ENCODE peak calls at places on chromosomes 16 and 17, in four cellular contexts. Z, P, O and N are unnamed samples.

GRCh38 chr16:10749680-10750035 is 6.0 kb downstream of the NUBP1 start:
- DNase-seq in O (no peak), P (no peak), Z (no peak), N (no peak)

GRCh38 chr17:57927048-57927723 is 28.0 kb downstream of the CUEDC1 start:
- DNase-seq in O (no peak), P (no peak), Z (no peak), N (peak)

GRCh38 chr16:82177555-82177954 is 7.5 kb upstream of the MPHOSPH6 start:
- DNase-seq in P (no peak), O (no peak), Z (no peak), N (no peak)

GRCh38 chr17:37177234-37177633 is 198.6 kb upstream of the C17orf78 start:
- DNase-seq in O (no peak), Z (no peak), P (no peak), N (no peak)

GRCh38 chr17:82035488-82035887 is 2.0 kb downstream of the DCXR start:
- DNase-seq in O (no peak), Z (no peak), P (no peak), N (no peak)

GRCh38 chr16:26454102-26454501 is 612.6 kb upstream of the C16orf82 start:
- DNase-seq in P (no peak), Z (no peak), O (no peak), N (no peak)

GRCh38 chr16:68468849-68469248 is 20.5 kb upstream of the SMPD3 start:
- DNase-seq in P (no peak), Z (no peak), O (no peak), N (no peak)

GRCh38 chr16:28193530-28194423 is 18.0 kb downstream of the XPO6 start:
- DNase-seq in P (no peak), Z (no peak), O (no peak), N (no peak)

GRCh38 chr16:66474750-66475199 is 47.7 kb downstream of the BEAN1 start:
- DNase-seq in P (no peak), Z (peak), O (no peak), N (no peak)

GRCh38 chr17:69326302-69327059 is 452 bp downstream of the ABCA5 start:
- DNase-seq in Z (no peak), P (no peak), O (peak), N (no peak)

GRCh38 chr16:70571623-70572022 is 48.0 kb downstream of the SF3B3 start:
- DNase-seq in O (no peak), Z (no peak), P (no peak), N (no peak)

GRCh38 chr16:75402174-75402820 is 31.0 kb downstream of the CFDP1 start:
- DNase-seq in O (no peak), P (no peak), Z (no peak), N (no peak)

GRCh38 chr16:87318158-87318644 is 1.0 kb upstream of the C16orf95 start:
- DNase-seq in Z (no peak), O (peak), P (peak), N (no peak)

GRCh38 chr17:81254955-81255717 is 16.0 kb downstream of the NDUFAF8 start:
- DNase-seq in O (peak), Z (no peak), P (peak), N (no peak)

GRCh38 chr17:36575028-36575427 is 16.7 kb upstream of the DHRS11 start:
- DNase-seq in P (no peak), Z (no peak), O (no peak), N (no peak)

GRCh38 chr16:19136549-19137196 is 22.9 kb downstream of the ITPRIPL2 start:
- DNase-seq in P (no peak), O (no peak), Z (no peak), N (peak)

GRCh38 chr16:526181-527014 is 1.1 kb upstream of the CAPN15 start:
- DNase-seq in P (peak), Z (no peak), O (no peak), N (no peak)

GRCh38 chr16:9090101-9090959 is 1.1 kb upstream of the HAPSTR1 start:
- DNase-seq in Z (no peak), O (no peak), P (peak), N (peak)

GRCh38 chr17:42843358-42843934 is 934 bp upstream of the AOC2 start:
- DNase-seq in O (peak), Z (no peak), P (peak), N (peak)

GRCh38 chr16:11666108-11667055 is 1.9 kb upstream of the SNN start:
- DNase-seq in Z (no peak), P (no peak), O (no peak), N (no peak)

GRCh38 chr16:84995666-84996065 is 15.7 kb downstream of the ZDHHC7 start:
- DNase-seq in Z (no peak), O (no peak), P (no peak), N (no peak)

GRCh38 chr17:27793168-27793905 is 7.0 kb downstream of the NOS2 start:
- DNase-seq in P (peak), O (no peak), Z (no peak), N (peak)

GRCh38 chr16:51818342-51818944 is 667.4 kb upstream of the SALL1 start:
- DNase-seq in P (no peak), Z (no peak), O (peak), N (peak)

GRCh38 chr17:1362065-1362848 is 37.8 kb downstream of the YWHAE start:
- DNase-seq in O (no peak), Z (no peak), P (no peak), N (no peak)

GRCh38 chr17:15409721-15410247 is 57.6 kb downstream of the CDRT4 start:
- DNase-seq in P (no peak), O (no peak), Z (no peak), N (no peak)

GRCh38 chr16:56401482-56401881 is 23.9 kb downstream of the AMFR start:
- DNase-seq in P (peak), O (peak), Z (no peak), N (peak)

GRCh38 chr17:17008998-17009397 is 33.3 kb upstream of the MPRIP start:
- DNase-seq in Z (no peak), P (no peak), O (no peak), N (no peak)

GRCh38 chr16:75305364-75306101 is 54.1 kb upstream of the BCAR1 start:
- DNase-seq in O (peak), P (peak), Z (peak), N (peak)

GRCh38 chr17:76217081-76217480 is 23.2 kb downstream of the RNF157 start:
- DNase-seq in O (no peak), P (no peak), Z (no peak), N (no peak)

GRCh38 chr17:71553381-71553780 is 567.4 kb upstream of the SOX9 start:
- DNase-seq in P (no peak), O (no peak), Z (no peak), N (no peak)

GRCh38 chr17:2484876-2485275 is 26.8 kb downstream of the METTL16 start:
- DNase-seq in O (no peak), P (no peak), Z (no peak), N (no peak)
- TF ChIP-seq NFIC in O (no peak), P (no peak), Z (no peak), N (no peak)

DNA sequence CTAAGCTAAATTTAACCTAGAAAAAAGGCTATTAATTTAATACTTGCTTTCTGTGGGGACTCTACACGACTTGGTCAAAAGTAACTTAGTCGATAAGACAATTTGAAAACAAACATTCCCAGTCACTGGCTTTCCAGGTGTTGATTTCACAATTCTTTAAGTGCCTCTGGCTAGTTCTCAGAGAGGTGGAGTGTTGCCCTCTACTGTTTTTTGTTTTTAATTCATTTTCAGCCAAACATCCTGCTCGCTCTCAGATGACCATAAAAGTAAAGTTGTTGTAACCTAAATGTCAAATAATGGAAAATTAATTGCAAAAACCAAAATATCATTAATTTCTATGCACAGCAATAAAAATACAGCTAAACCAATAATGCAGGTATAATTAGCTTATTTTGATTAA is 107.1 kb downstream of the MYO1D start:
- DNase-seq in Z (no peak), O (peak), P (no peak), N (no peak)
- TF ChIP-seq SMC3 in Z (no peak), O (no peak), P (no peak), N (no peak)

DNA sequence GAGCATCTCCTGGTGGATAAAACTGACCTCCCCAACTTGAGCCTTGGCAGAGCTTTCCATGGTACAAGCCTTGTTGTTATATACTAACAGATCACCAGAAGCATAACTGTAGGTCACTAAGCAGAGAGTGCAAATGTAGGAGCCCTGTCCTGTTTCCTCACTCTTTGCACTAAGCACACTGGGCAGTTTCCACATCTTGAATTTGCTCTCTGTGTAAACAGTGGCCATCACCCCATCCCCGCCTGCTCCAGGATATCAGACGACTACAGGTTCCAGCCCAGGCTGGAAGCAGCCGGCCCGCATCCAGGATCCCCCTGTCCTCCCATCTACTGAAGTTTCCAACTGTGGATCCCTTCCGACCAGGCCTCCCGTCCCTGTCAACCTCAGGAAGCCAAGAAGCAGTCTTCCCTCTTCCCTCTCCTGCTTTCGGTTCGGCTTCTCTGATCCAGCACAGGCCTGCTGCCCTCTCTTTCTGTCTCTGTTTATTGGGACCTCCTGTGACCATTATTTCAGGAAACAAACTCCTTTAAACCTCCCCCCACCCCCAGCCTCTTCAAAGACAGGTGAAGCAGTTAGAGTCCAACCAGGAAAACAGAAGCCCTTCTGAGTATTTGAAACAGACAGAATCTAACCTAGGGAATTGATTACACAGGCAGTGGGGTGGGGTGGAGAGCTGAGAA is 22.6 kb upstream of the CACNG4 start:
- DNase-seq in Z (no peak), O (no peak), P (no peak), N (no peak)
- TF ChIP-seq NFIC in Z (no peak), O (no peak), P (no peak), N (no peak)

DNA sequence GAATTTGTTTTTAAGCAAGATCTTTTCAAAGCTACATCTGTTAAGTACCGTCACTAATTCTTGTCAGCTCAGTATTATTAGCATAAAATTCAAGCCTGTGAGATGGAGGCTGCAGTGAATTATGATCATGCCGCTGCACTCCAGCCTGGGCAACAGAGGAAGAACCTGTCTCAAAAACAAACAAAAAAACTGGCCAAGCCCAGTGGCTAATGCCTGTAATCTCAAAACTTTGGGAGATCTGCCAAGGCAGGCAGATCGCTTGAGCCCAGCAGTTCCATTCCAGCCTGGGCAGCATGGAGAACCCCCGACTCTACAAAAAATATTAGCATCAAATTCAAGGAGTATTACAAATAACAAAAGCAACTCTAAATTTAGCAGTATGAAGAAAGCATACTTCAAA is 88.0 kb downstream of the STXBP4 start:
- DNase-seq in O (peak), P (no peak), Z (no peak), N (peak)
- TF ChIP-seq SMC3 in O (no peak), P (no peak), Z (no peak), N (no peak)

DNA sequence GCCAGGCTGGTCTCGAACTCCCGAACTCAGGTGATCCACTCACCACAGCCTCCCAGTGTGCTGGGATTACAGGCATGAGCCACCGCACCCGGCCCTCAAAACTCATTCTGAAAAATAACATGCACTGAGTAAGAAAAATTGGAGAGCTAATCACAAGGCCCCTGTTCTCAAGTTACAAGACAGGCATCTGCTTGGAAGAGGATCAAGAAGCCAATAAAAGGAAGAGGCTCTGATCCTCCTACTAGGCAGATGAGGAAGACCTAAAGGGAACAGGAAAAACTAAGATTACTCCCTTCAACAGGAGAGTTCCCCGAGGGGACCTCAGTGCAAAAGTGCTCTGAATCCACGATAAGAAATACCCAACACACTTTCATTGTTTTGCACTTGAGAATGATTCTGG is 18.4 kb downstream of the BLMH start:
- DNase-seq in Z (no peak), O (no peak), P (no peak), N (no peak)
- TF ChIP-seq NFIC in Z (no peak), O (no peak), P (no peak), N (no peak)

DNA sequence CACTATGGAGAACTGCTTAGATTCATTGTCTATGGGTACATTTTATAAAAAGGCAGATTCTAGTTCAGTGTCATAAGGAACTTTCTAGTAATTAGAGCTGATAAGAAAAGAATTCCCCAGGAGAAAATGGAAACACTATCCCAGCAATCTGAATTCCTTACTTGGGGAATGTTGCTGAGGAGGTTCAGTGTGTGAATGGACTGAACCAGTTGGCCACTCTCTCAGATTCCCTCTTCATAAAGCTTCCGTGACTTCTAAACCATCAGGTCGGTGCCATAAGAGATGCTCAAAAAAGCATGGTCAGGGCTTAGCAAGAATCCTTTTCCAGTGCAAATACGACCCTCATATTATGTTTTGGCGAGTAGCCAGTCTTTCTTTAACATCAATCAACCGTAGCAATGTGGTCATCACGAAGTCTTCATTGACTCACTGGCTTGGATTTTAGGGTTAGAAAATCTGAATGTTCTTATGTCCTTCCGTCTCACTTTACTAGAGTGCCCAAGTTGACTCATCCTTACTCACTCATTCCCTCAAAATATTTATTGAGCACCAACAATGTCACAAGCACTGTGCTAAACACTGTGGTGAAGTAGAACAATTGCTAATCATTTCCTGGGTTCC is 102.7 kb upstream of the HLF start:
- DNase-seq in P (no peak), O (peak), Z (no peak), N (no peak)
- TF ChIP-seq SMC3 in P (no peak), O (no peak), Z (no peak), N (no peak)

GRCh38 chr17:48439473-48439872 is 9.5 kb upstream of the SKAP1 start:
- DNase-seq in P (no peak), Z (no peak), O (no peak), N (no peak)
- TF ChIP-seq NFIC in P (no peak), Z (no peak), O (no peak), N (no peak)

GRCh38 chr17:50560185-50560824 is at the start of gene CACNA1G:
- DNase-seq in O (peak), Z (no peak), P (peak), N (peak)

GRCh38 chr17:50561796-50562195 is 1.3 kb downstream of the CACNA1G start:
- DNase-seq in O (no peak), P (no peak), Z (no peak), N (no peak)

GRCh38 chr17:50559674-50560184 is 786 bp upstream of the CACNA1G start:
- DNase-seq in Z (no peak), O (no peak), P (peak), N (peak)

GRCh38 chr17:50562266-50563094 is 2.0 kb downstream of the CACNA1G start:
- DNase-seq in P (no peak), Z (no peak), O (no peak), N (no peak)

GRCh38 chr17:50560931-50561750 is 626 bp downstream of the CACNA1G start:
- DNase-seq in P (no peak), Z (no peak), O (no peak), N (peak)
- TF ChIP-seq SMC3 in P (no peak), Z (no peak), O (no peak), N (no peak)